ENCODE peak calls at places on chromosome 12, in eight cellular contexts. One of them, this sample, is unnamed.

GRCh38 chr12:2845280-2845679 is 10.4 kb upstream of the NRIP2 start:
- DNase-seq in AML-193: no peak
- DNase-seq in NCI-H1105 treated with DMSO at 0.1 percent for 48 hours: no peak
- DNase-seq in RKO: no peak
- DNase-seq in C1 segment of cervical spinal cord: no peak
- DNase-seq in hypothalamus: no peak
- DNase-seq in CD8-positive, alpha-beta memory T cell: no peak
- DNase-seq in GM20000: no peak
- DNase-seq in this sample: no peak

GRCh38 chr12:10716704-10717315 is 6.3 kb downstream of the YBX3 start:
- DNase-seq in AML-193: no peak
- DNase-seq in NCI-H1105 treated with DMSO at 0.1 percent for 48 hours: peak; percentile 61
- DNase-seq in RKO: peak; percentile 78
- DNase-seq in C1 segment of cervical spinal cord: peak; percentile 1
- DNase-seq in hypothalamus: no peak
- DNase-seq in CD8-positive, alpha-beta memory T cell: no peak
- DNase-seq in GM20000: no peak
- DNase-seq in this sample: peak; percentile 69

GRCh38 chr12:114405449-114406271 is at the start of gene TBX5:
- DNase-seq in AML-193: no peak
- DNase-seq in NCI-H1105 treated with DMSO at 0.1 percent for 48 hours: peak; percentile 78
- DNase-seq in RKO: no peak
- DNase-seq in C1 segment of cervical spinal cord: no peak
- DNase-seq in hypothalamus: no peak
- DNase-seq in CD8-positive, alpha-beta memory T cell: no peak
- DNase-seq in GM20000: peak; percentile 30
- DNase-seq in this sample: no peak

GRCh38 chr12:128707488-128707887 is 116.3 kb downstream of the SLC15A4 start:
- DNase-seq in AML-193: no peak
- DNase-seq in NCI-H1105 treated with DMSO at 0.1 percent for 48 hours: no peak
- DNase-seq in RKO: no peak
- DNase-seq in C1 segment of cervical spinal cord: no peak
- DNase-seq in hypothalamus: no peak
- DNase-seq in CD8-positive, alpha-beta memory T cell: no peak
- DNase-seq in GM20000: no peak
- DNase-seq in this sample: no peak

GRCh38 chr12:23543767-23544166 is 405.7 kb downstream of the SOX5 start:
- DNase-seq in AML-193: no peak
- DNase-seq in NCI-H1105 treated with DMSO at 0.1 percent for 48 hours: no peak
- DNase-seq in RKO: no peak
- DNase-seq in C1 segment of cervical spinal cord: no peak
- DNase-seq in hypothalamus: no peak
- DNase-seq in CD8-positive, alpha-beta memory T cell: no peak
- DNase-seq in GM20000: no peak
- DNase-seq in this sample: no peak

GRCh38 chr12:124655317-124656213 is 88.2 kb upstream of the NCOR2 start:
- DNase-seq in AML-193: no peak
- DNase-seq in NCI-H1105 treated with DMSO at 0.1 percent for 48 hours: peak; percentile 57
- DNase-seq in RKO: no peak
- DNase-seq in C1 segment of cervical spinal cord: peak; percentile 72
- DNase-seq in hypothalamus: no peak
- DNase-seq in CD8-positive, alpha-beta memory T cell: no peak
- DNase-seq in GM20000: no peak
- DNase-seq in this sample: peak; percentile 96

GRCh38 chr12:54363047-54363446 is 1.2 kb downstream of the GPR84 start:
- DNase-seq in AML-193: no peak
- DNase-seq in NCI-H1105 treated with DMSO at 0.1 percent for 48 hours: no peak
- DNase-seq in RKO: no peak
- DNase-seq in C1 segment of cervical spinal cord: no peak
- DNase-seq in hypothalamus: no peak
- DNase-seq in CD8-positive, alpha-beta memory T cell: no peak
- DNase-seq in GM20000: no peak
- DNase-seq in this sample: no peak

GRCh38 chr12:64611430-64612286 is 1.4 kb downstream of the RASSF3 start:
- DNase-seq in AML-193: no peak
- DNase-seq in NCI-H1105 treated with DMSO at 0.1 percent for 48 hours: no peak
- DNase-seq in RKO: peak; percentile 56
- DNase-seq in C1 segment of cervical spinal cord: no peak
- DNase-seq in hypothalamus: no peak
- DNase-seq in CD8-positive, alpha-beta memory T cell: no peak
- DNase-seq in GM20000: no peak
- DNase-seq in this sample: no peak

GRCh38 chr12:42921741-42922511 is 332.4 kb upstream of the PRICKLE1 start:
- DNase-seq in AML-193: no peak
- DNase-seq in NCI-H1105 treated with DMSO at 0.1 percent for 48 hours: no peak
- DNase-seq in RKO: no peak
- DNase-seq in C1 segment of cervical spinal cord: no peak
- DNase-seq in hypothalamus: no peak
- DNase-seq in CD8-positive, alpha-beta memory T cell: no peak
- DNase-seq in GM20000: no peak
- DNase-seq in this sample: no peak

GRCh38 chr12:54333420-54334034 is 8.6 kb downstream of the COPZ1 start:
- DNase-seq in AML-193: no peak
- DNase-seq in NCI-H1105 treated with DMSO at 0.1 percent for 48 hours: no peak
- DNase-seq in RKO: no peak
- DNase-seq in C1 segment of cervical spinal cord: no peak
- DNase-seq in hypothalamus: no peak
- DNase-seq in CD8-positive, alpha-beta memory T cell: no peak
- DNase-seq in GM20000: no peak
- DNase-seq in this sample: no peak

GRCh38 chr12:75969768-75970167 is 61.8 kb downstream of the PHLDA1 start:
- DNase-seq in AML-193: no peak
- DNase-seq in NCI-H1105 treated with DMSO at 0.1 percent for 48 hours: no peak
- DNase-seq in RKO: no peak
- DNase-seq in C1 segment of cervical spinal cord: no peak
- DNase-seq in hypothalamus: no peak
- DNase-seq in CD8-positive, alpha-beta memory T cell: no peak
- DNase-seq in GM20000: no peak
- DNase-seq in this sample: no peak

GRCh38 chr12:1929241-1929984 is 11.0 kb upstream of the CACNA2D4 start:
- DNase-seq in AML-193: peak; percentile 4
- DNase-seq in NCI-H1105 treated with DMSO at 0.1 percent for 48 hours: no peak
- DNase-seq in RKO: no peak
- DNase-seq in C1 segment of cervical spinal cord: no peak
- DNase-seq in hypothalamus: no peak
- DNase-seq in CD8-positive, alpha-beta memory T cell: no peak
- DNase-seq in GM20000: no peak
- DNase-seq in this sample: no peak

GRCh38 chr12:70070494-70071007 is 172.7 kb upstream of the CNOT2 start:
- DNase-seq in AML-193: no peak
- DNase-seq in NCI-H1105 treated with DMSO at 0.1 percent for 48 hours: no peak
- DNase-seq in RKO: no peak
- DNase-seq in C1 segment of cervical spinal cord: no peak
- DNase-seq in hypothalamus: no peak
- DNase-seq in CD8-positive, alpha-beta memory T cell: no peak
- DNase-seq in GM20000: no peak
- DNase-seq in this sample: no peak

GRCh38 chr12:13178568-13179158 is 17.9 kb upstream of the EMP1 start:
- DNase-seq in AML-193: no peak
- DNase-seq in NCI-H1105 treated with DMSO at 0.1 percent for 48 hours: no peak
- DNase-seq in RKO: no peak
- DNase-seq in C1 segment of cervical spinal cord: no peak
- DNase-seq in hypothalamus: no peak
- DNase-seq in CD8-positive, alpha-beta memory T cell: no peak
- DNase-seq in GM20000: no peak
- DNase-seq in this sample: no peak

GRCh38 chr12:45585522-45586230 is 143.8 kb upstream of the ARID2 start:
- DNase-seq in AML-193: no peak
- DNase-seq in NCI-H1105 treated with DMSO at 0.1 percent for 48 hours: no peak
- DNase-seq in RKO: no peak
- DNase-seq in C1 segment of cervical spinal cord: no peak
- DNase-seq in hypothalamus: no peak
- DNase-seq in CD8-positive, alpha-beta memory T cell: no peak
- DNase-seq in GM20000: no peak
- DNase-seq in this sample: no peak

GRCh38 chr12:12349711-12350665 is at the start of gene MANSC1:
- DNase-seq in AML-193: no peak
- DNase-seq in NCI-H1105 treated with DMSO at 0.1 percent for 48 hours: peak; percentile 76
- DNase-seq in RKO: peak; percentile 78
- DNase-seq in C1 segment of cervical spinal cord: no peak
- DNase-seq in hypothalamus: no peak
- DNase-seq in CD8-positive, alpha-beta memory T cell: peak; percentile 37
- DNase-seq in GM20000: peak; percentile 58
- DNase-seq in this sample: no peak

This sample was measured in fibroblast of the conjunctiva.